ENCODE peak calls at places on chromosomes 12 and 14, in seven cellular contexts. P is GM12878, N is A549, U is WTC11, B is HCT116, J is HepG2, E is K562. Y is an unnamed sample.

GRCh38 chr12:130470969-130471368 is 133.3 kb downstream of the PIWIL1 start:
- DNase-seq in P (no peak), J (no peak), N (no peak), E (no peak), B (no peak), U (no peak), Y (no peak)

GRCh38 chr14:56262530-56262929 is 144.3 kb downstream of the PELI2 start:
- DNase-seq in N (no peak), U (no peak), B (no peak), E (no peak), P (no peak), J (no peak), Y (no peak)

GRCh38 chr12:130719263-130719892 is 3.3 kb upstream of the RIMBP2 start:
- DNase-seq in E (no peak), U (no peak), N (no peak), J (no peak), B (no peak), P (no peak), Y (no peak)

GRCh38 chr14:95196268-95196667 is 38.9 kb upstream of the DICER1 start:
- DNase-seq in B (peak; percentile 6), E (peak; percentile 36), J (peak; percentile 9), N (peak; percentile 27), U (no peak), P (no peak), Y (no peak)

GRCh38 chr12:62260733-62261683 is 804 bp downstream of the USP15 start:
- DNase-seq in P (peak; percentile 73), J (peak; percentile 47), U (no peak), B (peak; percentile 23), E (peak; percentile 52), N (peak; percentile 37), Y (no peak)

GRCh38 chr12:107017042-107017441 is 30.1 kb upstream of the MTERF2 start:
- DNase-seq in E (no peak), J (no peak), B (no peak), P (no peak), U (no peak), N (no peak), Y (no peak)

GRCh38 chr14:89641495-89642162 is 224.6 kb upstream of the FOXN3 start:
- DNase-seq in U (no peak), J (peak; percentile 66), N (no peak), P (peak; percentile 79), E (no peak), B (no peak), Y (no peak)

GRCh38 chr14:67532998-67533753 is at the start of gene PLEKHH1:
- DNase-seq in E (peak; percentile 68), P (no peak), J (peak; percentile 49), U (peak; percentile 75), B (peak; percentile 47), N (peak; percentile 77), Y (peak; percentile 63)

GRCh38 chr12:10191865-10192264 is 13.0 kb downstream of the TMEM52B start:
- DNase-seq in B (no peak), P (no peak), J (no peak), E (no peak), N (no peak), U (no peak), Y (no peak)

GRCh38 chr12:12726543-12727093 is 9.4 kb downstream of the CDKN1B start:
- DNase-seq in J (no peak), U (no peak), P (no peak), N (peak; percentile 39), E (peak; percentile 28), B (no peak), Y (no peak)

GRCh38 chr12:39919790-39920189 is 186.1 kb downstream of the SLC2A13 start:
- DNase-seq in B (no peak), U (no peak), J (no peak), E (no peak), P (no peak), N (no peak), Y (no peak)

GRCh38 chr12:25433581-25434325 is 119.3 kb downstream of the LMNTD1 start:
- DNase-seq in U (no peak), B (no peak), N (no peak), E (no peak), P (no peak), J (no peak), Y (no peak)

GRCh38 chr12:45658066-45658465 is 71.4 kb upstream of the ARID2 start:
- DNase-seq in U (no peak), J (no peak), E (no peak), P (no peak), B (no peak), N (no peak), Y (no peak)

GRCh38 chr12:122356192-122356635 is 66.3 kb downstream of the CLIP1 start:
- DNase-seq in J (peak; percentile 54), N (peak; percentile 77), B (peak; percentile 34), U (peak; percentile 35), P (peak; percentile 19), E (peak; percentile 51), Y (no peak)

GRCh38 chr12:85711735-85712390 is 124.3 kb downstream of the RASSF9 start:
- DNase-seq in J (no peak), P (no peak), B (no peak), E (no peak), U (no peak), N (no peak), Y (no peak)

GRCh38 chr14:50083467-50084337 is 32.7 kb downstream of the VCPKMT start:
- DNase-seq in N (no peak), E (no peak), U (no peak), J (no peak), P (no peak), B (no peak), Y (no peak)

GRCh38 chr12:56601503-56601902 is 28.6 kb downstream of the BAZ2A start:
- DNase-seq in J (no peak), B (no peak), N (peak; percentile 43), U (peak; percentile 53), P (no peak), E (peak; percentile 30), Y (no peak)

GRCh38 chr12:44628180-44628579 is 247.9 kb downstream of the NELL2 start:
- DNase-seq in J (no peak), B (no peak), U (no peak), N (no peak), P (no peak), E (no peak), Y (no peak)

GRCh38 chr12:19553177-19553576 is 113.9 kb downstream of the AEBP2 start:
- DNase-seq in P (no peak), E (no peak), J (no peak), B (no peak), N (no peak), U (no peak), Y (no peak)

GRCh38 chr12:62540354-62540753 is 73.7 kb downstream of the MON2 start:
- DNase-seq in N (no peak), U (no peak), J (no peak), B (no peak), P (no peak), E (no peak), Y (no peak)

GRCh38 chr14:99730876-99731351 is 46.8 kb downstream of the CYP46A1 start:
- DNase-seq in U (peak; percentile 10), J (no peak), N (no peak), B (no peak), P (no peak), E (no peak), Y (no peak)

GRCh38 chr12:92138626-92139025 is 7.0 kb downstream of the BTG1 start:
- DNase-seq in N (no peak), U (no peak), E (no peak), J (no peak), P (no peak), B (no peak), Y (no peak)

GRCh38 chr14:61420326-61420725 is 98.9 kb downstream of the PRKCH start:
- DNase-seq in P (no peak), N (peak; percentile 12), B (peak; percentile 6), J (no peak), E (no peak), U (no peak), Y (peak; percentile 31)

GRCh38 chr14:100531591-100532121 is 55.6 kb downstream of the BEGAIN start:
- DNase-seq in B (no peak), U (no peak), J (no peak), N (no peak), P (no peak), E (no peak), Y (no peak)

GRCh38 chr12:18422849-18423248 is 161.5 kb downstream of the PIK3C2G start:
- DNase-seq in U (no peak), B (no peak), J (no peak), N (no peak), E (no peak), P (no peak), Y (no peak)

GRCh38 chr14:98957211-98958047 is 314.6 kb downstream of the BCL11B start:
- DNase-seq in B (no peak), P (no peak), E (no peak), N (peak; percentile 49), J (no peak), U (no peak), Y (peak; percentile 26)

GRCh38 chr14:73612339-73613045 is at the start of gene ACOT6:
- DNase-seq in N (peak; percentile 83), E (peak; percentile 53), J (peak; percentile 79), U (peak; percentile 90), B (peak; percentile 19), P (no peak), Y (no peak)

GRCh38 chr12:20174776-20175175 is 193.6 kb upstream of the PDE3A start:
- DNase-seq in J (no peak), U (no peak), N (no peak), B (no peak), P (no peak), E (no peak), Y (no peak)

GRCh38 chr12:72271401-72271740 is 799 bp upstream of the TRHDE start:
- DNase-seq in E (no peak), P (no peak), B (no peak), U (peak; percentile 63), N (no peak), J (no peak), Y (no peak)
- TF ChIP-seq MAX in E (no peak), P (no peak), B (peak; percentile 12), U (no peak), N (no peak), J (no peak), Y (no peak)

GRCh38 chr12:30975581-30975980 is 49.0 kb downstream of the TSPAN11 start:
- DNase-seq in E (no peak), B (no peak), U (no peak), P (no peak), N (no peak), J (no peak), Y (no peak)
- TF ChIP-seq MAX in E (no peak), B (no peak), U (no peak), P (no peak), N (no peak), J (no peak), Y (no peak)

DNA sequence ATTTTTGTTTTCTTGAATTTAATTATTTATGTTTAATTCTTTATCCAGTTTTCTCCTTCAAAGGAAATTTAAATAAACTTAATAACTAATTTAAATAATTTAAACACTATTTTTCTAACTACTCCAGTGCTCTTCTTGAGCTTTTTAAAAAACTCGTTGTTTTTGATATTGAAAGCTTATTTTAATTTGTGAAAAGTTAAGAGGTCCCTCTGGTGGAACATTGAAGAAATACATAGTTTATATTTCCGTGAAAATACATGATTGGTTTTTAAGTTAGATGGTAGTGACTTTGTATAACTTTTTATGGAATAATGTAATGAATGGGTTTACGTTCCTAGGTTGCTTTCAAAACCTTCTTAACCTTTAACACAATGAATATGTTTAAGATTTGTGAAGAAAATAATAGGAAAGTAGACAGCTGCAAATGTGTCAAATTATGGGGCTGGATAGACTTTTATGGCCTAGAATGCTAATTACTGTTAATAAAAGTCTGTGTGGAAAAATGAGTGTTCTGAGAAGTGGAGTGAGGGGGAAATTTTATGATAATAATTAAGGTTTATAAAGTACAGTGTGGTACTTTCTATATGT is 45.9 kb upstream of the MSRB3 start:
- DNase-seq in B (no peak), J (no peak), P (no peak), U (no peak), E (no peak), N (peak; percentile 22), Y (no peak)
- TF ChIP-seq MAX in B (no peak), J (no peak), P (no peak), U (no peak), E (no peak), N (no peak), Y (no peak)

GRCh38 chr14:105317546-105317945 is 3.0 kb downstream of the PACS2 start:
- DNase-seq in J (no peak), P (no peak), U (no peak), B (no peak), E (no peak), N (no peak), Y (no peak)
- TF ChIP-seq MAX in J (no peak), P (no peak), U (no peak), B (no peak), E (no peak), N (no peak), Y (no peak)

Y was measured in H1.